ENCODE peak calls at places on chromosomes 12 and 14, in ten cellular contexts. G is GM19239, M is astrocyte of the spinal cord, X is Right ventricle myocardium inferior, Q is AG10803, N is C1 segment of cervical spinal cord, Z is T-helper 9 cell, Y is aorta, E is HT-29, O is LoVo. P is an unnamed sample.

GRCh38 chr14:102805941-102806340 is 28.7 kb downstream of the TRAF3 start:
- DNase-seq in G (no peak), M (no peak), X (no peak), Q (no peak), N (no peak), Z (no peak), Y (no peak), E (no peak), O (no peak), P (no peak)

GRCh38 chr14:89276424-89276975 is 140.5 kb downstream of the FOXN3 start:
- DNase-seq in G (peak), M (peak), X (no peak), Q (peak), N (no peak), Z (no peak), Y (no peak), E (no peak), O (no peak), P (no peak)

GRCh38 chr14:101069666-101070362 is 166.3 kb upstream of the RTL1 start:
- DNase-seq in G (no peak), M (no peak), X (no peak), Q (no peak), N (no peak), Z (no peak), Y (peak), E (no peak), O (no peak), P (no peak)

GRCh38 chr14:92846162-92846897 is 52.2 kb downstream of the GOLGA5 start:
- DNase-seq in G (peak), M (peak), X (no peak), Q (peak), N (no peak), Z (no peak), Y (no peak), E (no peak), O (no peak), P (peak)

GRCh38 chr12:15644700-15645099 is 144.5 kb downstream of the EPS8 start:
- DNase-seq in G (no peak), M (no peak), X (no peak), Q (no peak), N (no peak), Z (no peak), Y (no peak), E (no peak), O (no peak), P (no peak)

GRCh38 chr12:88388566-88389269 is 191.6 kb downstream of the KITLG start:
- DNase-seq in G (no peak), M (peak), X (no peak), Q (peak), N (no peak), Z (no peak), Y (no peak), E (no peak), O (no peak), P (peak)

GRCh38 chr14:65184032-65184764 is 81.9 kb upstream of the MAX start:
- DNase-seq in G (no peak), M (peak), X (peak), Q (no peak), N (no peak), Z (no peak), Y (no peak), E (no peak), O (no peak), P (no peak)

GRCh38 chr12:131095826-131096680 is 142.3 kb downstream of the ADGRD1 start:
- DNase-seq in G (no peak), M (no peak), X (peak), Q (no peak), N (no peak), Z (no peak), Y (peak), E (no peak), O (no peak), P (no peak)

GRCh38 chr14:96363751-96364336 is 518 bp downstream of the GSKIP start:
- DNase-seq in G (peak), M (peak), X (peak), Q (peak), N (peak), Z (no peak), Y (peak), E (peak), O (peak), P (peak)

GRCh38 chr12:49874142-49874897 is 29.4 kb downstream of the FAIM2 start:
- DNase-seq in G (no peak), M (no peak), X (no peak), Q (no peak), N (peak), Z (no peak), Y (peak), E (no peak), O (no peak), P (no peak)

GRCh38 chr14:65421201-65421981 is 8.9 kb downstream of the FUT8 start:
- DNase-seq in G (no peak), M (peak), X (no peak), Q (peak), N (no peak), Z (no peak), Y (no peak), E (no peak), O (no peak), P (no peak)

GRCh38 chr12:257521-258321 is 4.9 kb downstream of the SLC6A13 start:
- DNase-seq in G (no peak), M (no peak), X (no peak), Q (no peak), N (no peak), Z (no peak), Y (no peak), E (no peak), O (no peak), P (no peak)

GRCh38 chr12:51196547-51196946 is 21.3 kb downstream of the POU6F1 start:
- DNase-seq in G (no peak), M (no peak), X (no peak), Q (no peak), N (no peak), Z (no peak), Y (no peak), E (no peak), O (no peak), P (no peak)

GRCh38 chr14:100012928-100013327 is 52.3 kb upstream of the EVL start:
- DNase-seq in G (no peak), M (no peak), X (no peak), Q (no peak), N (no peak), Z (no peak), Y (no peak), E (no peak), O (no peak), P (no peak)

GRCh38 chr12:40616383-40616900 is 75.8 kb upstream of the CNTN1 start:
- DNase-seq in G (no peak), M (no peak), X (no peak), Q (no peak), N (peak), Z (no peak), Y (no peak), E (no peak), O (no peak), P (no peak)

GRCh38 chr12:3490848-3491382 is at the start of gene PRMT8:
- DNase-seq in G (no peak), M (peak), X (no peak), Q (no peak), N (no peak), Z (no peak), Y (peak), E (no peak), O (no peak), P (no peak)

GRCh38 chr14:91269076-91269991 is 24.8 kb upstream of the GPR68 start:
- DNase-seq in G (no peak), M (no peak), X (peak), Q (peak), N (peak), Z (no peak), Y (no peak), E (no peak), O (no peak), P (no peak)

GRCh38 chr12:80472912-80473500 is 29.0 kb downstream of the PTPRQ start:
- DNase-seq in G (no peak), M (peak), X (no peak), Q (peak), N (no peak), Z (no peak), Y (no peak), E (peak), O (peak), P (peak)

GRCh38 chr12:88922816-88923215 is 342.5 kb upstream of the KITLG start:
- DNase-seq in G (no peak), M (no peak), X (no peak), Q (peak), N (no peak), Z (no peak), Y (no peak), E (peak), O (no peak), P (no peak)

GRCh38 chr12:109289004-109289403 is 20.1 kb downstream of the FOXN4 start:
- DNase-seq in G (no peak), M (no peak), X (no peak), Q (no peak), N (no peak), Z (no peak), Y (peak), E (no peak), O (no peak), P (no peak)

GRCh38 chr12:108855284-108856169 is 1.9 kb downstream of the SSH1 start:
- DNase-seq in G (no peak), M (peak), X (no peak), Q (no peak), N (peak), Z (no peak), Y (no peak), E (no peak), O (no peak), P (peak)

GRCh38 chr14:73789996-73790581 is 61.5 kb upstream of the PTGR2 start:
- DNase-seq in G (no peak), M (peak), X (peak), Q (peak), N (peak), Z (no peak), Y (peak), E (no peak), O (no peak), P (no peak)

GRCh38 chr14:77607741-77608302 is 8.6 kb downstream of the SPTLC2 start:
- DNase-seq in G (no peak), M (no peak), X (peak), Q (no peak), N (no peak), Z (no peak), Y (no peak), E (no peak), O (no peak), P (peak)

P was measured in Kasumi-1.